ENCODE peak calls at places on chromosomes 16 and 17, in seven cellular contexts. One of them, this sample, is unnamed.

GRCh38 chr17:39553326-39553945 is 54.3 kb downstream of the NEUROD2 start:
- DNase-seq in stimulated activated CD8-positive, alpha-beta memory T cell treated with anti-CD3 and anti-CD28 coated beads, Interleukin-12 subunit alpha, Interleukin-12 subunit beta, amount 100 ng/mL, for 1 hour: no peak
- DNase-seq in RCC 7860: no peak
- DNase-seq in psoas muscle: no peak
- DNase-seq in osteocyte: no peak
- DNase-seq in PC-3: peak
- DNase-seq in kidney tubule cell: peak
- DNase-seq in this sample: peak

GRCh38 chr16:55913717-55914116 is 38.5 kb upstream of the CES5A start:
- DNase-seq in stimulated activated CD8-positive, alpha-beta memory T cell treated with anti-CD3 and anti-CD28 coated beads, Interleukin-12 subunit alpha, Interleukin-12 subunit beta, amount 100 ng/mL, for 1 hour: no peak
- DNase-seq in RCC 7860: no peak
- DNase-seq in psoas muscle: no peak
- DNase-seq in osteocyte: no peak
- DNase-seq in PC-3: no peak
- DNase-seq in kidney tubule cell: peak
- DNase-seq in this sample: peak

GRCh38 chr17:62965649-62966425 is at the start of gene TANC2:
- DNase-seq in stimulated activated CD8-positive, alpha-beta memory T cell treated with anti-CD3 and anti-CD28 coated beads, Interleukin-12 subunit alpha, Interleukin-12 subunit beta, amount 100 ng/mL, for 1 hour: peak
- DNase-seq in RCC 7860: peak
- DNase-seq in psoas muscle: peak
- DNase-seq in osteocyte: peak
- DNase-seq in PC-3: peak
- DNase-seq in kidney tubule cell: peak
- DNase-seq in this sample: peak

GRCh38 chr17:63552211-63552610 is 1.9 kb downstream of the DCAF7 start:
- DNase-seq in stimulated activated CD8-positive, alpha-beta memory T cell treated with anti-CD3 and anti-CD28 coated beads, Interleukin-12 subunit alpha, Interleukin-12 subunit beta, amount 100 ng/mL, for 1 hour: no peak
- DNase-seq in RCC 7860: no peak
- DNase-seq in psoas muscle: no peak
- DNase-seq in osteocyte: no peak
- DNase-seq in PC-3: no peak
- DNase-seq in kidney tubule cell: no peak
- DNase-seq in this sample: no peak

GRCh38 chr16:74563828-74564263 is 43.1 kb downstream of the GLG1 start:
- DNase-seq in stimulated activated CD8-positive, alpha-beta memory T cell treated with anti-CD3 and anti-CD28 coated beads, Interleukin-12 subunit alpha, Interleukin-12 subunit beta, amount 100 ng/mL, for 1 hour: no peak
- DNase-seq in RCC 7860: peak
- DNase-seq in psoas muscle: peak
- DNase-seq in osteocyte: no peak
- DNase-seq in PC-3: peak
- DNase-seq in kidney tubule cell: peak
- DNase-seq in this sample: peak

GRCh38 chr16:68416057-68417046 is 32.0 kb downstream of the SMPD3 start:
- DNase-seq in stimulated activated CD8-positive, alpha-beta memory T cell treated with anti-CD3 and anti-CD28 coated beads, Interleukin-12 subunit alpha, Interleukin-12 subunit beta, amount 100 ng/mL, for 1 hour: no peak
- DNase-seq in RCC 7860: no peak
- DNase-seq in psoas muscle: no peak
- DNase-seq in osteocyte: no peak
- DNase-seq in PC-3: peak
- DNase-seq in kidney tubule cell: peak
- DNase-seq in this sample: no peak

GRCh38 chr16:12637002-12637401 is 166.7 kb downstream of the CPPED1 start:
- DNase-seq in stimulated activated CD8-positive, alpha-beta memory T cell treated with anti-CD3 and anti-CD28 coated beads, Interleukin-12 subunit alpha, Interleukin-12 subunit beta, amount 100 ng/mL, for 1 hour: no peak
- DNase-seq in RCC 7860: no peak
- DNase-seq in psoas muscle: no peak
- DNase-seq in osteocyte: no peak
- DNase-seq in PC-3: no peak
- DNase-seq in kidney tubule cell: no peak
- DNase-seq in this sample: no peak

GRCh38 chr17:45867702-45868101 is 23.0 kb downstream of the SPPL2C start:
- DNase-seq in stimulated activated CD8-positive, alpha-beta memory T cell treated with anti-CD3 and anti-CD28 coated beads, Interleukin-12 subunit alpha, Interleukin-12 subunit beta, amount 100 ng/mL, for 1 hour: no peak
- DNase-seq in RCC 7860: no peak
- DNase-seq in psoas muscle: no peak
- DNase-seq in osteocyte: no peak
- DNase-seq in PC-3: peak
- DNase-seq in kidney tubule cell: no peak
- DNase-seq in this sample: no peak

GRCh38 chr16:23174622-23175021 is 7.9 kb upstream of the SCNN1G start:
- DNase-seq in stimulated activated CD8-positive, alpha-beta memory T cell treated with anti-CD3 and anti-CD28 coated beads, Interleukin-12 subunit alpha, Interleukin-12 subunit beta, amount 100 ng/mL, for 1 hour: no peak
- DNase-seq in RCC 7860: no peak
- DNase-seq in psoas muscle: no peak
- DNase-seq in osteocyte: no peak
- DNase-seq in PC-3: peak
- DNase-seq in kidney tubule cell: no peak
- DNase-seq in this sample: no peak

GRCh38 chr16:67150058-67150832 is 553 bp downstream of the B3GNT9 start:
- DNase-seq in stimulated activated CD8-positive, alpha-beta memory T cell treated with anti-CD3 and anti-CD28 coated beads, Interleukin-12 subunit alpha, Interleukin-12 subunit beta, amount 100 ng/mL, for 1 hour: no peak
- DNase-seq in RCC 7860: no peak
- DNase-seq in psoas muscle: peak
- DNase-seq in osteocyte: no peak
- DNase-seq in PC-3: no peak
- DNase-seq in kidney tubule cell: peak
- DNase-seq in this sample: no peak

GRCh38 chr16:6643083-6643686 is 689.5 kb upstream of the RBFOX1 start:
- DNase-seq in stimulated activated CD8-positive, alpha-beta memory T cell treated with anti-CD3 and anti-CD28 coated beads, Interleukin-12 subunit alpha, Interleukin-12 subunit beta, amount 100 ng/mL, for 1 hour: peak
- DNase-seq in RCC 7860: peak
- DNase-seq in psoas muscle: no peak
- DNase-seq in osteocyte: peak
- DNase-seq in PC-3: peak
- DNase-seq in kidney tubule cell: peak
- DNase-seq in this sample: peak

GRCh38 chr16:64823676-64824075 is 298.2 kb downstream of the CDH11 start:
- DNase-seq in stimulated activated CD8-positive, alpha-beta memory T cell treated with anti-CD3 and anti-CD28 coated beads, Interleukin-12 subunit alpha, Interleukin-12 subunit beta, amount 100 ng/mL, for 1 hour: no peak
- DNase-seq in RCC 7860: no peak
- DNase-seq in psoas muscle: no peak
- DNase-seq in osteocyte: no peak
- DNase-seq in PC-3: no peak
- DNase-seq in kidney tubule cell: no peak
- DNase-seq in this sample: no peak

GRCh38 chr17:81042606-81043005 is 7.7 kb downstream of the BAIAP2 start:
- DNase-seq in stimulated activated CD8-positive, alpha-beta memory T cell treated with anti-CD3 and anti-CD28 coated beads, Interleukin-12 subunit alpha, Interleukin-12 subunit beta, amount 100 ng/mL, for 1 hour: no peak
- DNase-seq in RCC 7860: no peak
- DNase-seq in psoas muscle: no peak
- DNase-seq in osteocyte: no peak
- DNase-seq in PC-3: no peak
- DNase-seq in kidney tubule cell: no peak
- DNase-seq in this sample: no peak

GRCh38 chr17:49508061-49508865 is 13.2 kb downstream of the NGFR start:
- DNase-seq in stimulated activated CD8-positive, alpha-beta memory T cell treated with anti-CD3 and anti-CD28 coated beads, Interleukin-12 subunit alpha, Interleukin-12 subunit beta, amount 100 ng/mL, for 1 hour: no peak
- DNase-seq in RCC 7860: no peak
- DNase-seq in psoas muscle: no peak
- DNase-seq in osteocyte: no peak
- DNase-seq in PC-3: peak
- DNase-seq in kidney tubule cell: peak
- DNase-seq in this sample: peak

GRCh38 chr16:67426022-67426421 is 4.9 kb upstream of the HSD11B2 start:
- DNase-seq in stimulated activated CD8-positive, alpha-beta memory T cell treated with anti-CD3 and anti-CD28 coated beads, Interleukin-12 subunit alpha, Interleukin-12 subunit beta, amount 100 ng/mL, for 1 hour: no peak
- DNase-seq in RCC 7860: no peak
- DNase-seq in psoas muscle: no peak
- DNase-seq in osteocyte: no peak
- DNase-seq in PC-3: no peak
- DNase-seq in kidney tubule cell: no peak
- DNase-seq in this sample: no peak

GRCh38 chr17:73976676-73977521 is 226.6 kb upstream of the RPL38 start:
- DNase-seq in stimulated activated CD8-positive, alpha-beta memory T cell treated with anti-CD3 and anti-CD28 coated beads, Interleukin-12 subunit alpha, Interleukin-12 subunit beta, amount 100 ng/mL, for 1 hour: no peak
- DNase-seq in RCC 7860: peak
- DNase-seq in psoas muscle: no peak
- DNase-seq in osteocyte: no peak
- DNase-seq in PC-3: no peak
- DNase-seq in kidney tubule cell: peak
- DNase-seq in this sample: no peak

GRCh38 chr16:79451196-79451816 is 149.2 kb downstream of the MAF start:
- DNase-seq in stimulated activated CD8-positive, alpha-beta memory T cell treated with anti-CD3 and anti-CD28 coated beads, Interleukin-12 subunit alpha, Interleukin-12 subunit beta, amount 100 ng/mL, for 1 hour: no peak
- DNase-seq in RCC 7860: no peak
- DNase-seq in psoas muscle: no peak
- DNase-seq in osteocyte: no peak
- DNase-seq in PC-3: no peak
- DNase-seq in kidney tubule cell: no peak
- DNase-seq in this sample: no peak

GRCh38 chr17:82083533-82084359 is 14.3 kb downstream of the FASN start:
- DNase-seq in stimulated activated CD8-positive, alpha-beta memory T cell treated with anti-CD3 and anti-CD28 coated beads, Interleukin-12 subunit alpha, Interleukin-12 subunit beta, amount 100 ng/mL, for 1 hour: no peak
- DNase-seq in RCC 7860: no peak
- DNase-seq in psoas muscle: peak
- DNase-seq in osteocyte: no peak
- DNase-seq in PC-3: no peak
- DNase-seq in kidney tubule cell: no peak
- DNase-seq in this sample: no peak

GRCh38 chr16:28205117-28205899 is 6.5 kb downstream of the XPO6 start:
- DNase-seq in stimulated activated CD8-positive, alpha-beta memory T cell treated with anti-CD3 and anti-CD28 coated beads, Interleukin-12 subunit alpha, Interleukin-12 subunit beta, amount 100 ng/mL, for 1 hour: no peak
- DNase-seq in RCC 7860: no peak
- DNase-seq in psoas muscle: no peak
- DNase-seq in osteocyte: no peak
- DNase-seq in PC-3: no peak
- DNase-seq in kidney tubule cell: no peak
- DNase-seq in this sample: no peak

GRCh38 chr17:22221344-22221743 is 529.0 kb downstream of the KCNJ18 start:
- DNase-seq in stimulated activated CD8-positive, alpha-beta memory T cell treated with anti-CD3 and anti-CD28 coated beads, Interleukin-12 subunit alpha, Interleukin-12 subunit beta, amount 100 ng/mL, for 1 hour: no peak
- DNase-seq in RCC 7860: no peak
- DNase-seq in psoas muscle: no peak
- DNase-seq in osteocyte: peak
- DNase-seq in PC-3: no peak
- DNase-seq in kidney tubule cell: no peak
- DNase-seq in this sample: no peak

GRCh38 chr16:63617990-63618763 is 1503.7 kb downstream of the CDH11 start:
- DNase-seq in stimulated activated CD8-positive, alpha-beta memory T cell treated with anti-CD3 and anti-CD28 coated beads, Interleukin-12 subunit alpha, Interleukin-12 subunit beta, amount 100 ng/mL, for 1 hour: no peak
- DNase-seq in RCC 7860: peak
- DNase-seq in psoas muscle: peak
- DNase-seq in osteocyte: no peak
- DNase-seq in PC-3: no peak
- DNase-seq in kidney tubule cell: peak
- DNase-seq in this sample: peak

GRCh38 chr16:68450741-68451140 is 2.4 kb upstream of the SMPD3 start:
- DNase-seq in stimulated activated CD8-positive, alpha-beta memory T cell treated with anti-CD3 and anti-CD28 coated beads, Interleukin-12 subunit alpha, Interleukin-12 subunit beta, amount 100 ng/mL, for 1 hour: no peak
- DNase-seq in RCC 7860: no peak
- DNase-seq in psoas muscle: no peak
- DNase-seq in osteocyte: no peak
- DNase-seq in PC-3: peak
- DNase-seq in kidney tubule cell: peak
- DNase-seq in this sample: no peak

GRCh38 chr17:60160829-60161501 is 11.2 kb downstream of the CA4 start:
- DNase-seq in stimulated activated CD8-positive, alpha-beta memory T cell treated with anti-CD3 and anti-CD28 coated beads, Interleukin-12 subunit alpha, Interleukin-12 subunit beta, amount 100 ng/mL, for 1 hour: no peak
- DNase-seq in RCC 7860: no peak
- DNase-seq in psoas muscle: no peak
- DNase-seq in osteocyte: no peak
- DNase-seq in PC-3: no peak
- DNase-seq in kidney tubule cell: no peak
- DNase-seq in this sample: no peak

GRCh38 chr16:87016636-87017035 is 300.6 kb downstream of the C16orf95 start:
- DNase-seq in stimulated activated CD8-positive, alpha-beta memory T cell treated with anti-CD3 and anti-CD28 coated beads, Interleukin-12 subunit alpha, Interleukin-12 subunit beta, amount 100 ng/mL, for 1 hour: no peak
- DNase-seq in RCC 7860: no peak
- DNase-seq in psoas muscle: no peak
- DNase-seq in osteocyte: no peak
- DNase-seq in PC-3: no peak
- DNase-seq in kidney tubule cell: no peak
- DNase-seq in this sample: no peak

GRCh38 chr17:65109990-65110680 is 27.0 kb upstream of the RGS9 start:
- DNase-seq in stimulated activated CD8-positive, alpha-beta memory T cell treated with anti-CD3 and anti-CD28 coated beads, Interleukin-12 subunit alpha, Interleukin-12 subunit beta, amount 100 ng/mL, for 1 hour: no peak
- DNase-seq in RCC 7860: no peak
- DNase-seq in psoas muscle: no peak
- DNase-seq in osteocyte: no peak
- DNase-seq in PC-3: peak
- DNase-seq in kidney tubule cell: peak
- DNase-seq in this sample: no peak

GRCh38 chr17:46769531-46770438 is 48.7 kb downstream of the WNT3 start:
- DNase-seq in stimulated activated CD8-positive, alpha-beta memory T cell treated with anti-CD3 and anti-CD28 coated beads, Interleukin-12 subunit alpha, Interleukin-12 subunit beta, amount 100 ng/mL, for 1 hour: no peak
- DNase-seq in RCC 7860: no peak
- DNase-seq in psoas muscle: no peak
- DNase-seq in osteocyte: no peak
- DNase-seq in PC-3: peak
- DNase-seq in kidney tubule cell: peak
- DNase-seq in this sample: no peak

GRCh38 chr17:80931421-80932265 is 60.0 kb upstream of the CHMP6 start:
- DNase-seq in stimulated activated CD8-positive, alpha-beta memory T cell treated with anti-CD3 and anti-CD28 coated beads, Interleukin-12 subunit alpha, Interleukin-12 subunit beta, amount 100 ng/mL, for 1 hour: no peak
- DNase-seq in RCC 7860: no peak
- DNase-seq in psoas muscle: no peak
- DNase-seq in osteocyte: no peak
- DNase-seq in PC-3: no peak
- DNase-seq in kidney tubule cell: peak
- DNase-seq in this sample: peak

GRCh38 chr16:84730406-84731106 is 30.8 kb downstream of the USP10 start:
- DNase-seq in stimulated activated CD8-positive, alpha-beta memory T cell treated with anti-CD3 and anti-CD28 coated beads, Interleukin-12 subunit alpha, Interleukin-12 subunit beta, amount 100 ng/mL, for 1 hour: no peak
- DNase-seq in RCC 7860: peak
- DNase-seq in psoas muscle: no peak
- DNase-seq in osteocyte: no peak
- DNase-seq in PC-3: peak
- DNase-seq in kidney tubule cell: peak
- DNase-seq in this sample: peak

GRCh38 chr17:65495255-65496060 is 66.0 kb downstream of the AXIN2 start:
- DNase-seq in stimulated activated CD8-positive, alpha-beta memory T cell treated with anti-CD3 and anti-CD28 coated beads, Interleukin-12 subunit alpha, Interleukin-12 subunit beta, amount 100 ng/mL, for 1 hour: no peak
- DNase-seq in RCC 7860: no peak
- DNase-seq in psoas muscle: no peak
- DNase-seq in osteocyte: no peak
- DNase-seq in PC-3: no peak
- DNase-seq in kidney tubule cell: peak
- DNase-seq in this sample: no peak

GRCh38 chr17:61139219-61139618 is 260.4 kb upstream of the TBX2 start:
- DNase-seq in stimulated activated CD8-positive, alpha-beta memory T cell treated with anti-CD3 and anti-CD28 coated beads, Interleukin-12 subunit alpha, Interleukin-12 subunit beta, amount 100 ng/mL, for 1 hour: peak
- DNase-seq in RCC 7860: peak
- DNase-seq in psoas muscle: no peak
- DNase-seq in osteocyte: no peak
- DNase-seq in PC-3: peak
- DNase-seq in kidney tubule cell: peak
- DNase-seq in this sample: peak

GRCh38 chr16:14249291-14250032 is 178.3 kb downstream of the MRTFB start:
- DNase-seq in stimulated activated CD8-positive, alpha-beta memory T cell treated with anti-CD3 and anti-CD28 coated beads, Interleukin-12 subunit alpha, Interleukin-12 subunit beta, amount 100 ng/mL, for 1 hour: peak
- DNase-seq in RCC 7860: peak
- DNase-seq in psoas muscle: no peak
- DNase-seq in osteocyte: no peak
- DNase-seq in PC-3: peak
- DNase-seq in kidney tubule cell: peak
- DNase-seq in this sample: peak

GRCh38 chr16:55933038-55933437 is 57.9 kb upstream of the CES5A start:
- DNase-seq in stimulated activated CD8-positive, alpha-beta memory T cell treated with anti-CD3 and anti-CD28 coated beads, Interleukin-12 subunit alpha, Interleukin-12 subunit beta, amount 100 ng/mL, for 1 hour: no peak
- DNase-seq in RCC 7860: no peak
- DNase-seq in psoas muscle: no peak
- DNase-seq in osteocyte: no peak
- DNase-seq in PC-3: no peak
- DNase-seq in kidney tubule cell: no peak
- DNase-seq in this sample: no peak

GRCh38 chr16:11585460-11586374 is 1.0 kb downstream of the LITAF start:
- DNase-seq in stimulated activated CD8-positive, alpha-beta memory T cell treated with anti-CD3 and anti-CD28 coated beads, Interleukin-12 subunit alpha, Interleukin-12 subunit beta, amount 100 ng/mL, for 1 hour: no peak
- DNase-seq in RCC 7860: peak
- DNase-seq in psoas muscle: peak
- DNase-seq in osteocyte: no peak
- DNase-seq in PC-3: no peak
- DNase-seq in kidney tubule cell: peak
- DNase-seq in this sample: peak

GRCh38 chr17:82520041-82520910 is 744 bp downstream of the FOXK2 start:
- DNase-seq in stimulated activated CD8-positive, alpha-beta memory T cell treated with anti-CD3 and anti-CD28 coated beads, Interleukin-12 subunit alpha, Interleukin-12 subunit beta, amount 100 ng/mL, for 1 hour: no peak
- DNase-seq in RCC 7860: no peak
- DNase-seq in psoas muscle: peak
- DNase-seq in osteocyte: no peak
- DNase-seq in PC-3: peak
- DNase-seq in kidney tubule cell: no peak
- DNase-seq in this sample: peak

GRCh38 chr17:72034000-72034399 is 86.8 kb upstream of the SOX9 start:
- DNase-seq in stimulated activated CD8-positive, alpha-beta memory T cell treated with anti-CD3 and anti-CD28 coated beads, Interleukin-12 subunit alpha, Interleukin-12 subunit beta, amount 100 ng/mL, for 1 hour: no peak
- DNase-seq in RCC 7860: no peak
- DNase-seq in psoas muscle: no peak
- DNase-seq in osteocyte: no peak
- DNase-seq in PC-3: no peak
- DNase-seq in kidney tubule cell: no peak
- DNase-seq in this sample: no peak

GRCh38 chr17:64386412-64387144 is 4.1 kb downstream of the PECAM1 start:
- DNase-seq in stimulated activated CD8-positive, alpha-beta memory T cell treated with anti-CD3 and anti-CD28 coated beads, Interleukin-12 subunit alpha, Interleukin-12 subunit beta, amount 100 ng/mL, for 1 hour: no peak
- DNase-seq in RCC 7860: no peak
- DNase-seq in psoas muscle: no peak
- DNase-seq in osteocyte: no peak
- DNase-seq in PC-3: no peak
- DNase-seq in kidney tubule cell: no peak
- DNase-seq in this sample: no peak

GRCh38 chr16:50747206-50747956 is 5.5 kb downstream of the CYLD start:
- DNase-seq in stimulated activated CD8-positive, alpha-beta memory T cell treated with anti-CD3 and anti-CD28 coated beads, Interleukin-12 subunit alpha, Interleukin-12 subunit beta, amount 100 ng/mL, for 1 hour: no peak
- DNase-seq in RCC 7860: no peak
- DNase-seq in psoas muscle: no peak
- DNase-seq in osteocyte: no peak
- DNase-seq in PC-3: peak
- DNase-seq in kidney tubule cell: peak
- DNase-seq in this sample: peak

GRCh38 chr16:73912850-73913249 is 383.8 kb upstream of the PSMD7 start:
- DNase-seq in stimulated activated CD8-positive, alpha-beta memory T cell treated with anti-CD3 and anti-CD28 coated beads, Interleukin-12 subunit alpha, Interleukin-12 subunit beta, amount 100 ng/mL, for 1 hour: no peak
- DNase-seq in RCC 7860: no peak
- DNase-seq in psoas muscle: no peak
- DNase-seq in osteocyte: no peak
- DNase-seq in PC-3: no peak
- DNase-seq in kidney tubule cell: no peak
- DNase-seq in this sample: no peak